ENCODE peak calls at places on chromosomes 4 and X, in six cellular contexts. K is left colon; T is foreskin fibroblast; V is AG04449; H is activated CD4-positive, alpha-beta T cell treated with anti-CD3 and anti-CD28 coated beads for 24 hours; O is bronchial epithelial cell. G is an unnamed sample.
A peak's percentile ranks its signal among the peaks of the same experiment; 100 is the strongest.

GRCh38 chr4:179200681-179201080 is 1758.4 kb upstream of the AGA start:
- DNase-seq in K (no peak), T (no peak), V (no peak), H (no peak), O (no peak), G (no peak)

GRCh38 chr4:1216869-1217294 is 32.0 kb downstream of the CTBP1 start:
- DNase-seq in K (peak; percentile 55), T (no peak), V (no peak), H (peak; percentile 35), O (no peak), G (no peak)

GRCh38 chrX:109872021-109872730 is 130.7 kb upstream of the TMEM164 start:
- DNase-seq in K (no peak), T (peak; percentile 37), V (no peak), H (no peak), O (no peak), G (no peak)

GRCh38 chrX:37405954-37406353 is 56.8 kb downstream of the PRRG1 start:
- DNase-seq in K (no peak), T (no peak), V (peak; percentile 44), H (no peak), O (no peak), G (no peak)

GRCh38 chr4:113645771-113646455 is 115.6 kb downstream of the CAMK2D start:
- DNase-seq in K (peak; percentile 43), T (peak; percentile 58), V (no peak), H (no peak), O (peak; percentile 88), G (no peak)

GRCh38 chr4:173202395-173202794 is 33.8 kb downstream of the GALNT7 start:
- DNase-seq in K (no peak), T (no peak), V (no peak), H (no peak), O (no peak), G (no peak)

GRCh38 chr4:150316332-150317205 is 238.3 kb downstream of the DCLK2 start:
- DNase-seq in K (no peak), T (no peak), V (no peak), H (no peak), O (no peak), G (no peak)

GRCh38 chr4:70700712-70701111 is 12.4 kb downstream of the UTP3 start:
- DNase-seq in K (no peak), T (no peak), V (no peak), H (no peak), O (no peak), G (no peak)

GRCh38 chr4:145538636-145539035 is 57.0 kb downstream of the SMAD1 start:
- DNase-seq in K (no peak), T (no peak), V (no peak), H (no peak), O (no peak), G (no peak)

GRCh38 chr4:8534601-8535000 is 45.6 kb upstream of the GPR78 start:
- DNase-seq in K (no peak), T (no peak), V (no peak), H (no peak), O (peak; percentile 55), G (no peak)

GRCh38 chr4:152680988-152681731 is 1.4 kb upstream of the TMEM154 start:
- DNase-seq in K (no peak), T (peak; percentile 83), V (peak; percentile 40), H (no peak), O (peak; percentile 100), G (peak; percentile 79)

G was measured in HS-5.